ENCODE peak calls at places on chromosomes 6 and 20, in six cellular contexts. Q is PC-3, E is OCI-LY7, B is HCT116, Y is GM23338, R is hepatocyte. J is an unnamed sample. For H4K20me1, the result is how much of the 10 kb centered on the place peaks cover.

GRCh38 chr6:157228421-157229218 is 94.7 kb downstream of the TMEM242 start:
- DNase-seq in Y (peak), B (no peak), Q (no peak), R (no peak), E (no peak), J (no peak)

GRCh38 chr20:32247957-32248497 is 29.4 kb upstream of the KIF3B start:
- DNase-seq in E (no peak), R (no peak), Y (no peak), Q (no peak), B (no peak), J (peak)

GRCh38 chr6:139925894-139926641 is 551.6 kb upstream of the CITED2 start:
- DNase-seq in Y (no peak), E (no peak), R (peak), B (no peak), Q (no peak), J (no peak)

GRCh38 chr20:23419995-23420901 is 1.0 kb downstream of the NAPB start:
- DNase-seq in B (no peak), E (peak), Y (peak), R (peak), Q (peak), J (peak)

GRCh38 chr6:56490994-56491393 is 151.7 kb downstream of the DST start:
- DNase-seq in Y (no peak), B (no peak), R (no peak), E (no peak), Q (no peak), J (peak)

GRCh38 chr6:125930810-125931418 is 25.7 kb upstream of the HINT3 start:
- DNase-seq in Y (no peak), R (no peak), B (no peak), E (no peak), Q (no peak), J (peak)

GRCh38 chr6:89355511-89356185 is 3.1 kb upstream of the UBE2J1 start:
- DNase-seq in E (no peak), Y (no peak), Q (no peak), B (no peak), R (no peak), J (no peak)

GRCh38 chr20:16661738-16662137 is 68.1 kb upstream of the SNRPB2 start:
- DNase-seq in R (no peak), Q (no peak), Y (no peak), E (no peak), B (no peak), J (peak)

GRCh38 chr6:158475344-158476302 is 84.3 kb upstream of the TMEM181 start:
- DNase-seq in B (no peak), E (no peak), R (peak), Y (no peak), Q (peak), J (peak)

GRCh38 chr6:150177260-150178246 is 34.7 kb downstream of the PPP1R14C start:
- DNase-seq in Y (no peak), R (peak), E (no peak), B (no peak), Q (no peak), J (no peak)

GRCh38 chr6:22821664-22822320 is 252.4 kb downstream of the HDGFL1 start:
- DNase-seq in E (no peak), B (no peak), Y (no peak), R (no peak), Q (no peak), J (peak)

GRCh38 chr20:11178946-11179654 is 505.3 kb upstream of the JAG1 start:
- DNase-seq in Q (peak), E (no peak), B (peak), Y (no peak), R (no peak), J (peak)

GRCh38 chr6:152356659-152357058 is 280.5 kb downstream of the SYNE1 start:
- DNase-seq in B (peak), Q (peak), R (peak), Y (peak), E (peak), J (peak)

GRCh38 chr20:33663161-33664084 is 1.3 kb downstream of the C20orf144 start:
- DNase-seq in R (peak), B (no peak), Y (peak), Q (peak), E (peak), J (peak)

GRCh38 chr6:166052837-166053236 is 114.8 kb downstream of the TBXT start:
- DNase-seq in B (no peak), Y (no peak), R (no peak), E (no peak), Q (no peak), J (no peak)

GRCh38 chr20:57483287-57484050 is 41.5 kb downstream of the CTCFL start:
- DNase-seq in Q (no peak), R (no peak), B (no peak), E (peak), Y (no peak), J (no peak)

GRCh38 chr20:17622851-17623508 is 53.1 kb downstream of the DSTN start:
- DNase-seq in E (no peak), R (no peak), B (no peak), Q (no peak), Y (no peak), J (no peak)

GRCh38 chr6:44471271-44471981 is 83.9 kb downstream of the CDC5L start:
- DNase-seq in E (no peak), B (no peak), R (no peak), Y (no peak), Q (no peak), J (no peak)

GRCh38 chr6:168526841-168527281 is 85.9 kb downstream of the SMOC2 start:
- DNase-seq in B (no peak), Y (no peak), R (no peak), E (no peak), Q (no peak), J (no peak)

GRCh38 chr6:43665376-43665775 is 20.5 kb downstream of the RSPH9 start:
- DNase-seq in B (no peak), Q (peak), R (no peak), E (no peak), Y (no peak), J (peak)

GRCh38 chr20:25352746-25353145 is 37.9 kb downstream of the ABHD12 start:
- DNase-seq in E (no peak), R (no peak), Q (no peak), Y (no peak), B (no peak), J (no peak)

GRCh38 chr6:44906761-44907160 is 421.4 kb upstream of the RUNX2 start:
- DNase-seq in E (no peak), B (no peak), Q (no peak), Y (no peak), R (no peak), J (no peak)

GRCh38 chr6:88276331-88276730 is 110.2 kb upstream of the CNR1 start:
- DNase-seq in E (no peak), B (no peak), Q (no peak), R (no peak), Y (no peak), J (no peak)

GRCh38 chr20:19890358-19891117 is 126.6 kb upstream of the NAA20 start:
- DNase-seq in E (no peak), Q (no peak), R (peak), B (no peak), Y (no peak), J (no peak)

GRCh38 chr6:99618649-99619408 is 12.2 kb downstream of the PRDM13 start:
- DNase-seq in Q (no peak), Y (peak), R (no peak), B (no peak), E (no peak), J (no peak)

GRCh38 chr20:31543966-31544598 is 29.8 kb downstream of the HM13 start:
- DNase-seq in B (no peak), R (peak), E (no peak), Q (peak), Y (no peak), J (peak)

GRCh38 chr20:57220187-57221165 is 46.0 kb downstream of the BMP7 start:
- DNase-seq in Q (no peak), Y (no peak), E (no peak), B (no peak), R (no peak), J (peak)

GRCh38 chr20:16240355-16240754 is 332.9 kb downstream of the KIF16B start:
- DNase-seq in R (no peak), Y (no peak), Q (no peak), E (no peak), B (no peak), J (no peak)

DNA sequence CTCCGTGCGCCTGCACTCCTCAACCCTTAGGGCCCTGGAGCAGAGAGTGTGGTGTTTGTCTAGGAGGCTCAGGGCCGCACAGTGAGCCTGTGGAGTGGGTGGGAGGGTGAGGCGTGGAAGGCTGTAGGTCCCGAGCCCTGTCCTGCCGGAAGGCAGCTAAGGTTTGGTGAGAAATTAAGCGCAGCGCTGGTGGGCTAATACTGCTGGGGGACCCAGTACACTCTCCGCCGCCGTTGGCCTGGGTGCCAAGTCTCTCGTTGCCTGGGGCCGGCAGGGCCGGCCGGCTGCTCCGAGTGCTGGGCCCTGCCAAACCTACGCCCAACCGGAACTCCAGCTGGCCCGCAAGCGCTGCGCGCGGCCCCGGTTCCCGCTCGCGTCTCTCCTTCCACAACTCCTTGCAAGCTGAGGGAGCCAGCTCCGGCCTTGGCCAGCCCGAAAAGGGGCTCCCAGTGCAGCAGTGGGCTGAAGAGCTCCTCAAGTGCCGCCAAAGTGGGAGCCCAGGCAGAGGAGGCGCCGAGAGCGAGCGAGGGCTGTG is 40.4 kb upstream of the MCUR1 start:
- DNase-seq in E (no peak), R (no peak), B (no peak), Q (no peak), Y (no peak), J (no peak)
- TF ChIP-seq EZH2phosphoT487 in E (no peak), R (no peak), B (no peak), Q (no peak), Y (no peak), J (no peak)

GRCh38 chr20:539236-539635 is 4.4 kb downstream of the CSNK2A1 start:
- DNase-seq in E (no peak), Q (no peak), B (no peak), R (no peak), Y (peak), J (no peak)

GRCh38 chr20:537983-538382 is 5.6 kb downstream of the CSNK2A1 start:
- DNase-seq in R (no peak), E (no peak), Y (no peak), B (no peak), Q (no peak), J (no peak)

GRCh38 chr20:539848-540247 is 3.7 kb downstream of the CSNK2A1 start:
- DNase-seq in B (no peak), R (peak), E (no peak), Q (peak), Y (peak), J (peak)

GRCh38 chr20:542777-543368 is 717 bp downstream of the CSNK2A1 start:
- DNase-seq in Y (peak), R (peak), B (no peak), E (peak), Q (no peak), J (peak)

DNA sequence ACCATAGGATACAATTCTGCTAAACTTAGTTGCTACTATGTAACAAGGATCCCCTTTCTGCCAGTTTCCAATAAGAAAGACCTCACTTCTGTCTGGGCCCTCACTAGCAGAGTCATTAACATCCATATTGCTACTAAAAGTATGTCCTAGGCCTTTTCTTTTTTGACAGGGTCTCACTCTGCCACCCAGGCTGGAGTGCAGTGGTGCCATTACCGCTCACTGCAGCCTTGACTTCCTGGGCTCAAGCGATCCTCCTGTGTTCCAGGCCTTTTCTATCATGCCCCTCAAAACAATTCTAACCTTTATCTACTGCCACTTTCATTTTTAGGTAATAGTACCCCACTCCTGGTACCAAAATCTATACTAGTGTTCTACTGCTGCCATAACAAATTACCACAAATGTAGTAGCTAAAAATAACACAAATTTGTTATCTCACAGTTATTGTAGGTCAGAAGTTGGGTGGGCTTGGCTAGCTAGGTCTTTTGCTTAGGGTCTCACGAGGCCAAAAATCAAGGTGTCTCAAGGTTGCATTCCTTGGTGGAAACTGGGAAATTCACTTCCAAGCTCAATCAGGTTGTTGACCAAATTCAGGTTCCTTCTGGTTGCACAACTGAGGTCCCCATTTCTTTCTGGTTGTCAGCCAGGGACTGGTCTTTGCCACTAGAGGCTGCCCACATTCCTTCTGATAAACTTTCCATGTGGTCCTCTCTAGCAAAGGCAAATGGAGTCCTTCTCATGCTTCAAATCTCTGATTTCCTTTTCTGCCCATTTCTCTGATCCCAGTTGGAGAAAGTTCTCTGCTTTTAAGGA is 3.0 kb downstream of the CSNK2A1 start:
- DNase-seq in Y (peak), B (no peak), Q (no peak), R (no peak), E (no peak), J (no peak)
- H4K20me1 ChIP-seq in Y (half or more), B (half or more), Q (half or more), R (half or more), E (under half), J (half or more)

GRCh38 chr6:169991031-169991390 is 239.6 kb downstream of the ERMARD start:
- DNase-seq in B (no peak), E (no peak), R (no peak), Y (no peak), Q (no peak), J (no peak)

GRCh38 chr6:169994734-169995133 is 243.3 kb downstream of the ERMARD start:
- DNase-seq in R (no peak), Q (no peak), B (no peak), Y (no peak), E (no peak), J (no peak)

GRCh38 chr6:169991913-169992312 is 240.5 kb downstream of the ERMARD start:
- DNase-seq in R (no peak), Q (no peak), Y (no peak), B (no peak), E (no peak), J (no peak)

GRCh38 chr6:169996652-169997051 is 245.2 kb downstream of the ERMARD start:
- DNase-seq in Y (no peak), B (peak), R (no peak), Q (no peak), E (no peak), J (no peak)

GRCh38 chr6:169993861-169994481 is 242.5 kb downstream of the ERMARD start:
- DNase-seq in R (no peak), E (no peak), Q (no peak), B (no peak), Y (no peak), J (no peak)
- TF ChIP-seq EZH2phosphoT487 in R (no peak), E (no peak), Q (no peak), B (no peak), Y (no peak), J (no peak)

GRCh38 chr20:53999077-53999476 is 71.3 kb downstream of the BCAS1 start:
- DNase-seq in Q (no peak), B (no peak), R (no peak), E (no peak), Y (no peak), J (no peak)
- H4K20me1 ChIP-seq in Q (under half), B (under half), R (under half), E (under half), Y (under half), J (under half)

GRCh38 chr6:36916159-36916558 is 30.4 kb downstream of the C6orf89 start:
- DNase-seq in R (no peak), Y (no peak), Q (peak), B (no peak), E (no peak), J (peak)
- TF ChIP-seq EZH2phosphoT487 in R (no peak), Y (no peak), Q (no peak), B (no peak), E (no peak), J (no peak)

DNA sequence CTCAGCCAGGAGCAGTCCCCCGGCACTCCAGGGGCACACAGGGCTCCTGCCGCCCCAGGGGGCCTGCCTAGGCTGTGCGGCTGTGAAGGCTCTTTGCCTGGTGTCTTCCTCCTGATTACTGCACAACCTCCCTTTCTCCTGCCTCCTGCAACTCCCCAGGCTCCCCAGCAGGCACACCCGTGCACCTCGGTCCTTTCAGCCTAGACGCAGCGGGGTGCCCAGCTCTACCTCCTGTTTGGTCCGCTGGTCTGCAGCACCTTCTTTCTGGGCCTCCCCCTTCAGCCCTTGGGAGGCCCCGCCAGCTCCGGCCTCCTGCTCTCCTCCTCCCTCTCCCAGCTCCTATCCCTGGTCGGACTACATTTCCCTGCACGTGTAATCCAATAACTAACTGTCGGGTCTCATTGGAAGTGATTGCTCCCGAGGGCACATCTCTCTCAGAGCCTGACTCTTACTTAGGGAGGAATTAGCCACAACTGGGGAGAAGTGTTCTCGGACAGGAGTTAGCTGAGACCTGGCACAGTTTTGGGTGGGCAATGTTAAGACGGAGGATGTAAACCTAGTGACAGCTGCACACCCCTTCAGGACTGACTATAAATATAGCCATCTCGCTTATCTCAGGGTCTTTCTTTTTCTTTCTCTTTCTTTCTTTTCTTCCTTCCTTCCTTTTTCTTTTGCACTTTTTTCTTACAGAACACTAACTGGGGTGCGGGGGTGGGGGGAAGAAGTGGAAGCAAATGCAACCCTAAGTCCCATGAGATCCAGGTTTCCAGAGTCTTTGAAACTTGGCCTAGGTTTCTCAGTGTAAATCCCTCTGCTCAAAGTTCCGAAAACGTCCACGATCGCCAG is 1.1 kb upstream of the FOXF2 start:
- DNase-seq in Q (no peak), E (no peak), Y (peak), B (no peak), R (no peak), J (no peak)
- H4K20me1 ChIP-seq in Q (under half), E (under half), Y (under half), B (under half), R (under half), J (under half)

GRCh38 chr6:15653581-15653980 is 9.2 kb downstream of the DTNBP1 start:
- DNase-seq in E (no peak), B (no peak), Q (no peak), Y (no peak), R (no peak), J (no peak)
- TF ChIP-seq EZH2phosphoT487 in E (no peak), B (no peak), Q (no peak), Y (no peak), R (no peak), J (no peak)

GRCh38 chr6:170545405-170545804 is 7.7 kb downstream of the PSMB1 start:
- DNase-seq in E (no peak), B (no peak), Y (no peak), Q (no peak), R (no peak), J (no peak)
- H4K20me1 ChIP-seq in E (under half), B (half or more), Y (under half), Q (half or more), R (under half), J (under half)

J was measured in GM23248.